ENCODE peak calls at places on chromosomes 6 and 20, in eight cellular contexts. L, V, O, Z, T, J, A and C are unnamed samples. For H3K4me1, the result is how much of the 10 kb centered on the place peaks cover.

GRCh38 chr6:52050051-52050405 is 37.4 kb downstream of the PKHD1 start:
- DNase-seq in V (no peak), T (no peak), A (no peak), L (no peak), Z (no peak), O (no peak), J (no peak), C (no peak)

GRCh38 chr6:144277605-144278227 is 7.4 kb upstream of the UTRN start:
- DNase-seq in T (no peak), J (no peak), L (no peak), A (no peak), V (no peak), Z (no peak), O (no peak), C (no peak)

GRCh38 chr6:108635505-108636226 is 74.9 kb downstream of the FOXO3 start:
- DNase-seq in O (no peak), T (no peak), A (no peak), L (no peak), J (no peak), V (no peak), Z (no peak), C (no peak)

GRCh38 chr6:79431469-79431868 is 105.8 kb downstream of the LCA5 start:
- DNase-seq in V (peak), Z (no peak), A (no peak), O (no peak), J (no peak), L (no peak), T (peak), C (no peak)

GRCh38 chr20:51711426-51711825 is 56.8 kb downstream of the ATP9A start:
- DNase-seq in A (no peak), T (no peak), L (no peak), O (no peak), J (no peak), V (no peak), Z (no peak), C (no peak)

GRCh38 chr20:53298900-53299299 is 294.7 kb downstream of the ZNF217 start:
- DNase-seq in L (no peak), T (no peak), O (no peak), A (no peak), Z (no peak), J (no peak), V (no peak), C (no peak)

GRCh38 chr6:137866200-137866913 is 702 bp upstream of the TNFAIP3 start:
- DNase-seq in L (no peak), T (no peak), O (peak), Z (no peak), V (no peak), J (peak), A (no peak), C (peak)

GRCh38 chr20:53738039-53738944 is 144.7 kb upstream of the ZNF217 start:
- DNase-seq in A (peak), V (peak), T (peak), L (peak), O (peak), J (no peak), Z (peak), C (peak)

GRCh38 chr6:82385961-82386360 is 22.3 kb downstream of the TPBG start:
- DNase-seq in V (no peak), O (no peak), A (peak), L (no peak), T (no peak), Z (no peak), J (no peak), C (no peak)

GRCh38 chr6:79818471-79818870 is 128.9 kb downstream of the ELOVL4 start:
- DNase-seq in J (peak), T (no peak), A (no peak), O (no peak), L (no peak), V (no peak), Z (no peak), C (no peak)

GRCh38 chr6:35363293-35363750 is 21.0 kb downstream of the PPARD start:
- DNase-seq in A (no peak), Z (peak), T (no peak), J (no peak), L (peak), V (no peak), O (no peak), C (no peak)
- TF ChIP-seq POLR2A in A (no peak), Z (no peak), T (no peak), J (no peak), L (no peak), V (no peak), O (no peak), C (no peak)

GRCh38 chr6:13447949-13448724 is 39.3 kb downstream of the GFOD1 start:
- DNase-seq in T (peak), O (no peak), V (no peak), J (peak), A (no peak), L (no peak), Z (no peak), C (no peak)
- H3K27ac ChIP-seq in T (peak), O (peak), V (peak), J (no peak), A (no peak), L (no peak), Z (peak), C (no peak)

GRCh38 chr20:24633026-24633425 is 163.6 kb downstream of the SYNDIG1 start:
- DNase-seq in L (no peak), A (no peak), O (no peak), V (peak), Z (no peak), T (no peak), J (no peak), C (no peak)
- H3K4me1 ChIP-seq in L (under half), A (under half), O (under half), V (under half), Z (under half), T (under half), J (under half), C (under half)

DNA sequence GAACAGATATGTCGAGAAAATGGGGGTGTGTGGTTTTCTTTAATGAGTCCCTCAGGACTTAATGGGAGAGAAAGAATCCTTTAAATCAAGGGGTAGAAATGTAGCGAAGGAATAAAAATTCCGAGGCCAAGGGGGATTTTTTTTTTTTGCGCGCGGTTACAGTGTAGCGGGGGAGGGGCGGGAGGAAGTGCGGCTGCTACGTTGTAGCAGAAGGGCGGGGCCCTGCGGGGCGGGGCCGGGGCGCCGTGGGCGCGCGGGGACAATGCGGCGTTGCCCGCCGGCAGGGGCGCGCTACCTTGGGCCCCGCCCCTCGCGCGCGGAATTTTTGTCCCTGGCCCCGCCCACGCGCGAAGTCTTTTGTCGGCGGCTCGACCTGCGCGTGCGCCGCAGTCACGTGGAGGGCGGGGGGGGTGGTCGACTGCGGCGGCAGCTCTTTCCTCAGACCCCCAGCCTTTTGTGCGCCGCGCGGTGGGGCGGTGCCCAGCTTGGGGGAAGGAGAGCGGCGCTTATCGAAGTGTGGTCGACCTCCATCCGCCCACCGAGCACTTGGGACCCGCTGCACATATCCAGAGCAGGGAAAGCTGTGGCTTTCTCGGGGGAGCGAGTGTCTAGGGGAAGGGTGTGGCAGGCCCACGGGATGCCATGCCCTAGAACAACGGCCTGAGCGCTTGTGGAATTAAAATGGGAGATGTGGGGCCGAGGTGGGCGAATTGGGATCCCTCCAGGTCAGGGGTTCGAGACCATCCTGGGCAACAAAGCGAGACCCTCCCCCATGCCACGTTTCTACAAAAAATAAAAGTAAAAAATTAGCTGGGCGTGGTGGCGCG is 1.3 kb downstream of the TUBB start:
- DNase-seq in J (peak), L (peak), Z (peak), T (peak), O (peak), A (peak), V (peak), C (peak)
- TF ChIP-seq POLR2A in J (peak), L (peak), Z (no peak), T (peak), O (no peak), A (peak), V (no peak), C (peak)

DNA sequence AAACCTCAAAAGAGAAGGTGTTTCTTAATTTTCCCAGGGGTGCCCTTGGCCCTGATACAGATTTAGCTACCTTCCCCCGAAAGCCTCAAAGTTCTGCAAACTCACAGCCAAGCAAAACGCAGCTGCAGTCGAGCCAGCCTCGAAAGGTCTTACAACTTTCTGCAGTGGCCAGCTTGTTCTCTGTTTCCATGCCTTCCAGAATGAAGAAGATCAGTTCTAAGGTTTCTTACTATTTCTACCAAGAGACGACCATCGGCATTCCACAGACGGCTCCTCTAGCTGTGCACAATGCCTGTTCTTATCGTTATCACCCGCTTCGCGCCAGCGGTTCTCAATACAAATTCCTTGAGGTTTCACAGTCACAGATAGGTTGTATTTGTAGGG is 28.5 kb upstream of the CCR6 start:
- DNase-seq in T (no peak), O (no peak), V (no peak), L (no peak), J (no peak), Z (no peak), A (no peak), C (no peak)
- H3K27ac ChIP-seq in T (no peak), O (peak), V (no peak), L (no peak), J (no peak), Z (no peak), A (no peak), C (no peak)

DNA sequence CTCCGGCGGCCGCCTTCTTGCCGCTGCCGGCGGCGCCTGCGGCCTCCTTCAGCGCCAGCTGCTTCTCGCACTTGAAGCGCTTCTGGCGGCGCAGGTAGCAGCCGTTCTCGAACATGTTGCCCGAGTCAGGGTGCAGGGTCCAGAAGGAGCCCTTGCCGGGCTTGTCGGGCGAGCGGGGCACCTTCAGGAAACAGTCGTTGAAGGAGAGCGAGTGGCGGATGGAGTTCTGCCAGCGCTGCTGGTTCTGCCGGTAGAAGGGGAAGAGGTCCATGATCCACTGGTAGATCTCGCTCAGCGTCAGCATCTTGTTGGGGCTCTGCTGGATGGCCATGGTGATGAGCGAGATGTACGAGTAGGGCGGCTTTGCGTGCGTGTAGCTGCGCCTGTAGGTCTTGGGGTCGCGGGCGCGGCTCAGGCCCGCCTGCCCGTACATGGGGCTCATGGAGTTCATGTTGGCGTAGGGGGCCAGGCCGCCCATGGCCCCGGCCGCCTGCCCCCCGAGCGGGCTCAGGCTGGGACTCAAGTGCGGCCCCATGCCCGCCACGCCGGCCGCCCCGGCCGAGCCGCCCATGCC is 1.9 kb downstream of the FOXA2 start:
- DNase-seq in Z (no peak), J (no peak), T (no peak), O (no peak), V (no peak), L (no peak), A (peak), C (no peak)
- H3K4me1 ChIP-seq in Z (under half), J (under half), T (under half), O (under half), V (under half), L (under half), A (under half), C (under half)

DNA sequence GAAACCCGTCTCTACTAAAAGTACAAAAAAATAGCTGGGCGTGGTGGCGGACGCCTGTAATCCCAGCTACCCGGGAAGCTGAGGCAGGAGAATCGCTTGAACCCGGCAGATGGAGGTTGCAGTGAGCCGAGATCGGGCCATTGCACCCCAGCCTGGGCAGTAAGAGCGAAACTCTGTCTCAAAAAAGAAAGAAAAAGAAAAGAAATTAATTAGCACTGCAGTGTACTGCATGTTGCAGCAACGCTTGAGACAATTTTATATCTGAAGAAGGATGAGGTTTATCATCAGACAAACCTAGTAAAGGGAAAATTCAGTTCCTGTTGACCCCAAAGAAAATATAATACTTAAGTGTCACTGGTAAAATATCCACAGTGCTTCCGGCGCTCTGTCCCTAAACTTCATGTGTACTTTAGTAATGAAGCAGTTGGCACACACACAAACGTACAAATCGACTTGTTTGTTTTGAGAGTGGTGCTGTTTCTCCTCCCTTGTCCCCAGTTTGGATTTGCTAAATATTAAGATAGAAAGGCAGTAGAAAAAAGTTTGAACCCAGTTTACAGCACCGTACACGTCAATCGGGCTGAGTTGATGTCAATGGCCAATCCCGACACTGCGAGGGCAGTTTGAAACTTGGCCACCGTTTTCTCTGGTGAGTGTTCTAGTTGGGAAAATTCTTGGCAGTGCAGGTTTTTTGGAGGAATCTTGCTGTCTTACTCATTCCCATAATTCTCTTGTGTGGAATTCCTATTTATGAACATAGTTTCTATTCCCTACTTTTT is 72.7 kb downstream of the OR2B2 start:
- DNase-seq in V (no peak), A (peak), O (peak), T (peak), J (peak), L (peak), Z (no peak), C (peak)
- TF ChIP-seq POLR2A in V (no peak), A (no peak), O (no peak), T (no peak), J (peak), L (no peak), Z (no peak), C (no peak)

GRCh38 chr6:170183521-170183920 is 107.4 kb downstream of the DLL1 start:
- DNase-seq in V (no peak), O (no peak), A (no peak), J (no peak), L (no peak), Z (no peak), T (no peak), C (no peak)

GRCh38 chr6:170186909-170187668 is 103.8 kb downstream of the DLL1 start:
- DNase-seq in V (peak), O (peak), J (no peak), Z (no peak), L (no peak), A (no peak), T (peak), C (no peak)

GRCh38 chr6:170184324-170184723 is 106.6 kb downstream of the DLL1 start:
- DNase-seq in Z (no peak), L (no peak), J (no peak), O (no peak), A (no peak), T (no peak), V (no peak), C (no peak)

GRCh38 chr6:170186006-170186908 is 104.6 kb downstream of the DLL1 start:
- DNase-seq in T (peak), J (no peak), Z (no peak), L (no peak), O (peak), A (no peak), V (no peak), C (no peak)

GRCh38 chr6:170185175-170185970 is 105.5 kb downstream of the DLL1 start:
- DNase-seq in V (no peak), L (no peak), O (peak), T (peak), J (no peak), A (no peak), Z (no peak), C (no peak)
- H3K27ac ChIP-seq in V (no peak), L (no peak), O (no peak), T (no peak), J (no peak), A (no peak), Z (no peak), C (no peak)